ENCODE peak calls at places on chromosomes 11 and 22, in seven cellular contexts. W, P, J, R, I, N and B are unnamed samples.

GRCh38 chr22:24751518-24751917 is 23.0 kb downstream of the PIWIL3 start:
- DNase-seq in N (no peak), I (no peak), R (no peak), J (no peak), P (no peak), W (no peak), B (no peak)

GRCh38 chr11:88330826-88331428 is 6.6 kb downstream of the CTSC start:
- DNase-seq in I (no peak), W (no peak), P (no peak), J (no peak), R (no peak), N (no peak), B (no peak)

GRCh38 chr11:106121570-106122320 is 44.3 kb downstream of the AASDHPPT start:
- DNase-seq in I (no peak), W (no peak), J (no peak), N (no peak), R (no peak), P (no peak), B (no peak)

GRCh38 chr22:45740236-45740635 is 68.6 kb downstream of the ATXN10 start:
- DNase-seq in P (no peak), W (no peak), R (no peak), J (no peak), I (no peak), N (no peak), B (no peak)

GRCh38 chr22:49873228-49873940 is 19.7 kb downstream of the ZBED4 start:
- DNase-seq in N (no peak), I (no peak), R (no peak), P (no peak), W (no peak), J (no peak), B (no peak)

GRCh38 chr11:88489030-88489429 is 151.5 kb upstream of the CTSC start:
- DNase-seq in N (no peak), P (no peak), W (no peak), R (no peak), J (no peak), I (no peak), B (no peak)

GRCh38 chr11:19920982-19921381 is 208.3 kb downstream of the NAV2 start:
- DNase-seq in P (no peak), R (no peak), W (no peak), J (no peak), N (no peak), I (no peak), B (no peak)

GRCh38 chr11:7457211-7457610 is 28.1 kb upstream of the OLFML1 start:
- DNase-seq in W (no peak), J (no peak), I (peak), P (peak), N (no peak), R (no peak), B (no peak)

GRCh38 chr11:123292647-123293046 is 97.6 kb upstream of the CLMP start:
- DNase-seq in N (no peak), I (no peak), R (no peak), W (no peak), P (no peak), J (no peak), B (no peak)

GRCh38 chr11:77819411-77819920 is 1.1 kb downstream of the RSF1 start:
- DNase-seq in N (peak), R (peak), J (peak), W (peak), I (peak), P (peak), B (peak)

GRCh38 chr11:4607111-4607510 is 920 bp downstream of the TRIM68 start:
- DNase-seq in R (no peak), P (no peak), N (no peak), J (no peak), W (no peak), I (no peak), B (no peak)

GRCh38 chr11:61687420-61687819 is 7.2 kb downstream of the DAGLA start:
- DNase-seq in W (no peak), R (no peak), P (no peak), N (no peak), J (no peak), I (no peak), B (no peak)

GRCh38 chr11:20259506-20259905 is 99.2 kb upstream of the DBX1 start:
- DNase-seq in P (no peak), W (no peak), N (no peak), I (peak), J (no peak), R (no peak), B (no peak)

GRCh38 chr22:31361743-31362142 is 15.6 kb upstream of the PATZ1 start:
- DNase-seq in I (no peak), R (no peak), J (no peak), N (no peak), W (no peak), P (no peak), B (no peak)

GRCh38 chr11:73383249-73384126 is 7.3 kb downstream of the RELT start:
- DNase-seq in N (no peak), J (no peak), R (no peak), W (no peak), P (no peak), I (no peak), B (no peak)

GRCh38 chr11:35649984-35650383 is 12.6 kb upstream of the TRIM44 start:
- DNase-seq in N (no peak), J (no peak), I (no peak), R (no peak), P (no peak), W (no peak), B (no peak)

GRCh38 chr11:42526366-42526765 is 785.4 kb upstream of the API5 start:
- DNase-seq in R (no peak), J (no peak), I (no peak), W (no peak), N (no peak), P (no peak), B (no peak)

GRCh38 chr11:78564889-78565467 is 9.7 kb downstream of the NARS2 start:
- DNase-seq in I (no peak), J (no peak), P (no peak), R (no peak), W (no peak), N (no peak), B (no peak)

GRCh38 chr11:65036931-65037330 is 4.1 kb upstream of the SAC3D1 start:
- DNase-seq in I (no peak), P (no peak), R (no peak), N (no peak), J (no peak), W (no peak), B (no peak)

GRCh38 chr11:76598426-76598839 is 72.1 kb downstream of the LRRC32 start:
- DNase-seq in P (no peak), R (peak), J (peak), W (peak), I (no peak), N (peak), B (peak)

GRCh38 chr22:40534379-40535188 is 101.9 kb downstream of the MRTFA start:
- DNase-seq in W (peak), J (no peak), P (no peak), N (no peak), R (peak), I (no peak), B (no peak)

GRCh38 chr11:131845255-131845654 is 474.8 kb downstream of the NTM start:
- DNase-seq in I (no peak), R (no peak), W (no peak), P (no peak), J (no peak), N (no peak), B (no peak)

GRCh38 chr11:11382858-11383532 is 29.9 kb upstream of the CSNK2A3 start:
- DNase-seq in J (no peak), P (no peak), W (no peak), I (no peak), R (no peak), N (no peak), B (no peak)

GRCh38 chr11:27698872-27699241 is 1.4 kb downstream of the BDNF start:
- DNase-seq in W (peak), N (peak), J (peak), P (peak), I (no peak), R (peak), B (peak)

GRCh38 chr11:15339302-15339701 is 224.6 kb downstream of the INSC start:
- DNase-seq in N (no peak), P (no peak), W (no peak), I (no peak), J (no peak), R (no peak), B (no peak)

GRCh38 chr11:84714316-84714780 is 912.8 kb downstream of the DLG2 start:
- DNase-seq in P (peak), I (peak), R (peak), W (peak), J (no peak), N (no peak), B (peak)

GRCh38 chr11:111283945-111284481 is 14.3 kb upstream of the POU2AF3 start:
- DNase-seq in I (peak), W (no peak), J (no peak), R (no peak), P (no peak), N (no peak), B (no peak)

GRCh38 chr11:12112731-12113130 is 2.3 kb downstream of the MICAL2 start:
- DNase-seq in W (no peak), R (peak), P (no peak), I (no peak), N (no peak), J (no peak), B (no peak)

GRCh38 chr22:39130152-39130704 is 22.3 kb downstream of the CBX7 start:
- DNase-seq in N (no peak), P (no peak), J (no peak), R (no peak), I (no peak), W (no peak), B (no peak)

GRCh38 chr22:27798526-27799333 is 2.8 kb downstream of the MN1 start:
- DNase-seq in P (no peak), W (peak), I (no peak), N (no peak), R (no peak), J (no peak), B (peak)

GRCh38 chr11:115219378-115219777 is 284.8 kb downstream of the CADM1 start:
- DNase-seq in N (no peak), I (no peak), W (no peak), J (no peak), P (no peak), R (no peak), B (no peak)

GRCh38 chr11:1301220-1302000 is 8.0 kb downstream of the TOLLIP start:
- DNase-seq in I (no peak), N (peak), J (no peak), R (no peak), W (no peak), P (no peak), B (no peak)

GRCh38 chr11:115981814-115982471 is 477.7 kb upstream of the CADM1 start:
- DNase-seq in W (no peak), I (no peak), N (no peak), J (no peak), R (no peak), P (no peak), B (no peak)

GRCh38 chr11:123838659-123839058 is 32.5 kb upstream of the OR6M1 start:
- DNase-seq in J (no peak), W (no peak), N (no peak), P (no peak), R (no peak), I (no peak), B (no peak)